ENCODE peak calls at places on chromosome 1, in six cellular contexts. One of them, this sample, is unnamed.

GRCh38 chr1:24870551-24871195 is 59.4 kb downstream of the RUNX3 start:
- DNase-seq in hepatocyte: no peak
- DNase-seq in fibroblast of lung: no peak
- DNase-seq in astrocyte: no peak
- DNase-seq in GM23248: no peak
- DNase-seq in GM23338: no peak
- DNase-seq in this sample: no peak

GRCh38 chr1:37858931-37859506 is 373 bp downstream of the MTF1 start:
- DNase-seq in GM23338: no peak
- DNase-seq in GM23248: peak; percentile 73
- DNase-seq in hepatocyte: peak; percentile 52
- DNase-seq in astrocyte: peak; percentile 9
- DNase-seq in fibroblast of lung: peak; percentile 23
- DNase-seq in this sample: no peak

GRCh38 chr1:216832192-216832591 is 109.0 kb upstream of the ESRRG start:
- DNase-seq in GM23248: no peak
- DNase-seq in fibroblast of lung: no peak
- DNase-seq in astrocyte: no peak
- DNase-seq in GM23338: no peak
- DNase-seq in hepatocyte: no peak
- DNase-seq in this sample: no peak

GRCh38 chr1:7223334-7224080 is 438.3 kb downstream of the CAMTA1 start:
- DNase-seq in GM23338: no peak
- DNase-seq in fibroblast of lung: peak; percentile 90
- DNase-seq in GM23248: peak; percentile 96
- DNase-seq in astrocyte: peak; percentile 91
- DNase-seq in hepatocyte: no peak
- DNase-seq in this sample: peak; percentile 54

GRCh38 chr1:47759581-47760247 is 237.5 kb downstream of the TRABD2B start:
- DNase-seq in fibroblast of lung: no peak
- DNase-seq in hepatocyte: no peak
- DNase-seq in astrocyte: no peak
- DNase-seq in GM23248: no peak
- DNase-seq in GM23338: peak; percentile 21
- DNase-seq in this sample: no peak

GRCh38 chr1:240653030-240653429 is 41.1 kb upstream of the GREM2 start:
- DNase-seq in astrocyte: no peak
- DNase-seq in fibroblast of lung: no peak
- DNase-seq in GM23338: no peak
- DNase-seq in GM23248: no peak
- DNase-seq in hepatocyte: no peak
- DNase-seq in this sample: no peak

GRCh38 chr1:150498342-150498741 is 9.6 kb upstream of the ECM1 start:
- DNase-seq in GM23338: no peak
- DNase-seq in astrocyte: no peak
- DNase-seq in hepatocyte: no peak
- DNase-seq in GM23248: no peak
- DNase-seq in fibroblast of lung: no peak
- DNase-seq in this sample: no peak

GRCh38 chr1:54571803-54572202 is 23.8 kb downstream of the ACOT11 start:
- DNase-seq in hepatocyte: no peak
- DNase-seq in GM23248: no peak
- DNase-seq in astrocyte: no peak
- DNase-seq in GM23338: peak; percentile 67
- DNase-seq in fibroblast of lung: no peak
- DNase-seq in this sample: no peak

GRCh38 chr1:59900640-59901039 is 25.9 kb downstream of the CYP2J2 start:
- DNase-seq in hepatocyte: no peak
- DNase-seq in GM23248: no peak
- DNase-seq in GM23338: peak; percentile 64
- DNase-seq in fibroblast of lung: no peak
- DNase-seq in astrocyte: no peak
- DNase-seq in this sample: peak; percentile 16

GRCh38 chr1:32964461-32965250 is at the start of gene RNF19B:
- DNase-seq in GM23248: peak; percentile 98
- DNase-seq in GM23338: peak; percentile 97
- DNase-seq in astrocyte: peak; percentile 80
- DNase-seq in fibroblast of lung: peak; percentile 90
- DNase-seq in hepatocyte: peak; percentile 97
- DNase-seq in this sample: peak; percentile 97

GRCh38 chr1:30881266-30882181 is 27.0 kb downstream of the SDC3 start:
- DNase-seq in fibroblast of lung: no peak
- DNase-seq in hepatocyte: no peak
- DNase-seq in GM23248: no peak
- DNase-seq in GM23338: no peak
- DNase-seq in astrocyte: no peak
- DNase-seq in this sample: no peak

GRCh38 chr1:28887835-28888682 is 26.3 kb upstream of the EPB41 start:
- DNase-seq in astrocyte: no peak
- DNase-seq in GM23338: peak; percentile 70
- DNase-seq in GM23248: no peak
- DNase-seq in fibroblast of lung: peak; percentile 19
- DNase-seq in hepatocyte: peak; percentile 66
- DNase-seq in this sample: no peak

GRCh38 chr1:117613249-117613968 is 7.6 kb downstream of the TENT5C start:
- DNase-seq in hepatocyte: no peak
- DNase-seq in astrocyte: peak; percentile 55
- DNase-seq in GM23248: no peak
- DNase-seq in fibroblast of lung: no peak
- DNase-seq in GM23338: no peak
- DNase-seq in this sample: no peak

GRCh38 chr1:117611121-117611601 is 5.3 kb downstream of the TENT5C start:
- DNase-seq in GM23248: no peak
- DNase-seq in fibroblast of lung: no peak
- DNase-seq in GM23338: no peak
- DNase-seq in hepatocyte: no peak
- DNase-seq in astrocyte: no peak
- DNase-seq in this sample: no peak

GRCh38 chr1:117611894-117612481 is 6.1 kb downstream of the TENT5C start:
- DNase-seq in astrocyte: peak; percentile 57
- DNase-seq in GM23338: no peak
- DNase-seq in hepatocyte: no peak
- DNase-seq in GM23248: no peak
- DNase-seq in fibroblast of lung: no peak
- DNase-seq in this sample: no peak

GRCh38 chr1:117613969-117614865 is 8.4 kb downstream of the TENT5C start:
- DNase-seq in fibroblast of lung: no peak
- DNase-seq in GM23338: no peak
- DNase-seq in GM23248: no peak
- DNase-seq in astrocyte: no peak
- DNase-seq in hepatocyte: no peak
- DNase-seq in this sample: no peak

GRCh38 chr1:117612517-117613248 is 6.8 kb downstream of the TENT5C start:
- DNase-seq in astrocyte: peak; percentile 88
- DNase-seq in hepatocyte: peak; percentile 70
- DNase-seq in fibroblast of lung: peak; percentile 85
- DNase-seq in GM23338: no peak
- DNase-seq in GM23248: peak; percentile 93
- DNase-seq in this sample: peak; percentile 45
- H4K20me1 ChIP-seq in astrocyte: no peaks in the 10 kb centered on the region
- H4K20me1 ChIP-seq in hepatocyte: no peaks in the 10 kb centered on the region
- H4K20me1 ChIP-seq in fibroblast of lung: no peaks in the 10 kb centered on the region
- H4K20me1 ChIP-seq in GM23338: no peaks in the 10 kb centered on the region
- H4K20me1 ChIP-seq in GM23248: no peaks in the 10 kb centered on the region
- H4K20me1 ChIP-seq in this sample: no peaks in the 10 kb centered on the region

GRCh38 chr1:202143768-202144509 is 598 bp downstream of the ARL8A start:
- DNase-seq in fibroblast of lung: no peak
- DNase-seq in GM23248: peak; percentile 60
- DNase-seq in hepatocyte: peak; percentile 54
- DNase-seq in GM23338: peak; percentile 73
- DNase-seq in astrocyte: no peak
- DNase-seq in this sample: no peak
- H2AFZ ChIP-seq in fibroblast of lung: peak overlapping the region; percentile 75
- H2AFZ ChIP-seq in GM23248: peak overlapping the region; percentile 93
- H2AFZ ChIP-seq in hepatocyte: peak overlapping the region; percentile 42
- H2AFZ ChIP-seq in GM23338: peak overlapping the region; percentile 81
- H2AFZ ChIP-seq in astrocyte: peak overlapping the region; percentile 66
- H2AFZ ChIP-seq in this sample: peak overlapping the region; percentile 93

DNA sequence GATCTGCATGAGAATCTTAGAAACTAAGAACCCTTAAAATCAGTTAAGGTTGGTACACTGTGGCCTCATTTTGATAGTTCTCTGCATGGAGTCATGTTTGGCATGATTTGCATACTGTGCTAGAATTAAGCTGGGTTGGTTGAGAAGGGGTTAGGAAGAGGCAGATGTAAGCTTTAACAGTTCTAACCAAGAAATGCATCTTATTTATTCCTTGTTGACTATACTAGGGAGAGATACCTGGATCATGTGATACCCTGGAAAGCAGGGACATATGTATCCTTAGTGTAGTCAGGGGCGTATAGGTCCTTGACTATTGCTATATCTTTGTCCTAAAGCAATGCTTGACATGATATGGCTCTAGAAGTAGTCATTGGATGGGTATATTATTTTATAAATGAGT is 41.0 kb downstream of the CDC42 start:
- DNase-seq in astrocyte: no peak
- DNase-seq in hepatocyte: no peak
- DNase-seq in GM23338: no peak
- DNase-seq in GM23248: no peak
- DNase-seq in fibroblast of lung: no peak
- DNase-seq in this sample: no peak
- H4K20me1 ChIP-seq in astrocyte: peaks cover 87% of the 10 kb centered on the region
- H4K20me1 ChIP-seq in hepatocyte: peaks cover 73% of the 10 kb centered on the region
- H4K20me1 ChIP-seq in GM23338: peaks cover 2% of the 10 kb centered on the region
- H4K20me1 ChIP-seq in GM23248: peaks cover 57% of the 10 kb centered on the region
- H4K20me1 ChIP-seq in fibroblast of lung: peaks cover 18% of the 10 kb centered on the region
- H4K20me1 ChIP-seq in this sample: peaks cover 28% of the 10 kb centered on the region

GRCh38 chr1:172929006-172929405 is 121.7 kb downstream of the TNFSF18 start:
- DNase-seq in GM23248: peak; percentile 60
- DNase-seq in GM23338: no peak
- DNase-seq in fibroblast of lung: peak; percentile 70
- DNase-seq in hepatocyte: no peak
- DNase-seq in astrocyte: peak; percentile 67
- DNase-seq in this sample: peak; percentile 66
- H2AFZ ChIP-seq in GM23248: no peak overlapping the region
- H2AFZ ChIP-seq in GM23338: no peak overlapping the region
- H2AFZ ChIP-seq in fibroblast of lung: no peak overlapping the region
- H2AFZ ChIP-seq in hepatocyte: no peak overlapping the region
- H2AFZ ChIP-seq in astrocyte: no peak overlapping the region
- H2AFZ ChIP-seq in this sample: peak overlapping the region; percentile 44